ENCODE peak calls at places on chromosomes 6 and 20, in seven cellular contexts. R, C, Z, U, K, H and M are unnamed samples.

GRCh38 chr20:1187605-1188171 is 2.9 kb upstream of the TMEM74B start:
- DNase-seq in Z (no peak), U (no peak), H (no peak), C (no peak), K (no peak), R (no peak), M (no peak)

GRCh38 chr20:52425253-52425652 is 233.7 kb upstream of the ZFP64 start:
- DNase-seq in C (no peak), K (no peak), R (no peak), Z (no peak), U (peak; percentile 19), H (no peak), M (no peak)

GRCh38 chr20:43389839-43390626 is 67.7 kb upstream of the SRSF6 start:
- DNase-seq in Z (no peak), K (no peak), U (no peak), C (no peak), R (no peak), H (no peak), M (peak; percentile 9)

GRCh38 chr6:15341311-15341710 is 95.4 kb downstream of the JARID2 start:
- DNase-seq in H (no peak), K (no peak), U (no peak), R (no peak), Z (no peak), C (no peak), M (no peak)

GRCh38 chr6:90121982-90122381 is 174.7 kb downstream of the BACH2 start:
- DNase-seq in H (no peak), Z (no peak), C (no peak), R (no peak), K (no peak), U (peak; percentile 72), M (no peak)

GRCh38 chr20:25584905-25585704 is at the start of gene NINL:
- DNase-seq in R (peak; percentile 76), U (peak; percentile 96), C (peak; percentile 83), Z (no peak), K (peak; percentile 52), H (peak; percentile 37), M (no peak)

GRCh38 chr20:47490795-47491194 is 10.9 kb upstream of the NCOA3 start:
- DNase-seq in R (no peak), Z (no peak), U (no peak), C (no peak), K (no peak), H (no peak), M (no peak)

GRCh38 chr6:35972471-35972985 is 51.6 kb upstream of the SRPK1 start:
- DNase-seq in K (no peak), R (no peak), Z (no peak), H (no peak), C (no peak), U (no peak), M (no peak)

GRCh38 chr6:148497256-148497655 is 154.6 kb downstream of the SASH1 start:
- DNase-seq in K (no peak), C (no peak), H (no peak), R (no peak), Z (no peak), U (peak; percentile 80), M (no peak)

GRCh38 chr6:170114956-170115855 is 175.7 kb downstream of the DLL1 start:
- DNase-seq in R (no peak), Z (no peak), K (no peak), U (peak; percentile 45), C (no peak), H (no peak), M (no peak)

GRCh38 chr6:55955684-55956083 is 80.3 kb upstream of the BMP5 start:
- DNase-seq in U (no peak), R (no peak), C (no peak), H (no peak), Z (no peak), K (no peak), M (no peak)

GRCh38 chr6:24513602-24514001 is 18.8 kb downstream of the ALDH5A1 start:
- DNase-seq in C (no peak), U (no peak), Z (peak; percentile 88), R (no peak), H (no peak), K (no peak), M (no peak)

GRCh38 chr20:11467436-11467835 is 450.3 kb upstream of the BTBD3 start:
- DNase-seq in Z (no peak), H (no peak), K (no peak), U (no peak), C (no peak), R (no peak), M (no peak)

GRCh38 chr6:66496659-66497058 is 789.6 kb upstream of the EYS start:
- DNase-seq in R (no peak), K (no peak), H (no peak), C (no peak), U (no peak), Z (peak; percentile 44), M (no peak)

GRCh38 chr6:34301408-34301807 is 52.6 kb upstream of the SMIM29 start:
- DNase-seq in R (peak; percentile 54), U (peak; percentile 80), H (no peak), K (peak; percentile 31), C (no peak), Z (no peak), M (no peak)

GRCh38 chr6:160327981-160328380 is 20.2 kb upstream of the SLC22A3 start:
- DNase-seq in R (no peak), C (no peak), H (no peak), U (no peak), Z (no peak), K (no peak), M (no peak)

GRCh38 chr6:125818225-125818657 is 27.5 kb downstream of the NCOA7 start:
- DNase-seq in H (no peak), Z (peak; percentile 21), U (no peak), C (no peak), K (no peak), R (no peak), M (no peak)

GRCh38 chr6:56087421-56087820 is 160.0 kb downstream of the COL21A1 start:
- DNase-seq in K (no peak), Z (no peak), U (no peak), H (no peak), R (no peak), C (no peak), M (no peak)

DNA sequence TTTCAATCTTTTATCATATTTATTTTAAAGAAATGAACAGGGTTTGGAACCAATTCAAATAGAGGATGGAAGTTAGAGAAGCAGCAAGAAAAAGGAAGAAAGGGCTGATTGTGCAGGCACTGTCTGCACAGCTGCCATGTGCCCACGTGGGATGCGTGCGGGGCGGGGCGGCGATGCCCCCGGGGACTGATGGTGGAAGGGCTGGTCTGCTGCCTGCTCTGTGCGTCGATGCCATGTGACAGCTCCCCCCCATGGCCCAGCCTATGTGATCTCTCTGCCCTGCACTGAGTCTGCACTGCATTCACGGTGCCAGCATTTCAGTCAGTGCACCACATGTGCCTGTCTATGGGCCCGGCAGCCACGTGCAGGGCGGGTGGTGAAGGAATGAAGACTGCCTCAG is 96.4 kb downstream of the IRF4 start:
- DNase-seq in U (no peak), C (no peak), Z (no peak), H (no peak), K (no peak), R (no peak), M (peak; percentile 54)
- H3K27ac ChIP-seq in U (no peak overlapping the region), C (no peak overlapping the region), Z (no peak overlapping the region), H (no peak overlapping the region), K (no peak overlapping the region), R (no peak overlapping the region), M (peak overlapping the region; percentile 81)

GRCh38 chr6:30397697-30398096 is 52.7 kb downstream of the RPP21 start:
- DNase-seq in H (no peak), U (no peak), R (no peak), C (no peak), Z (no peak), K (no peak), M (no peak)
- H3K27ac ChIP-seq in H (no peak overlapping the region), U (no peak overlapping the region), R (no peak overlapping the region), C (no peak overlapping the region), Z (no peak overlapping the region), K (no peak overlapping the region), M (no peak overlapping the region)

DNA sequence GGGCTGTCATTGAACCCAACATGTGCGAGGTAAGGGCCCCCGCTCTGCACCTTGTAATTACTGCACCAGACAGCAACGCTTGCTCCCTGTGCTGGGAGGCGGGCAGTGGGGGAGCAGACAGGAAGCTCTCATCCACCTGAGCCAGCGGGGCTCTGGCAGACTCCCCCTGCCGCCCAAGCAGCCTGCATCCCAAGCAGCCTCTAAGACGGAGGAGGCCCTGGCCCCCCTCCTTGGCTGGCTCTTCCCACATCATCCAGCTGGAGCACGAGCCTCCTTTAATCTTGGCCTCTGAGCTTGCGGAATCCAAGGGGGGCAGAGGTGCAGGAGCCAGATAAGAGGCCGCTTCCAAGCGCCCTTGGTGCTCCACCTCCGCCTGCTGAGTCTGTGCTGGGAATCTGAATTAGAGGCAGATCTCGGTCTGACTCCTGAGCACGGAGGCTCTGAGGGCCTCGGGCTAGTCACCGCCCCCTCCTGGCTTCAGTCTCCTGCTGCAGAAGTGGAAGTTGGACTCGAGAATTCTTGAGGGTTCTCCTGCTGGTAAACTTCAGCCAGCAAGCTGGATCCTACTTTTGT is 40.0 kb upstream of the CDH22 start:
- DNase-seq in H (no peak), U (peak; percentile 46), C (no peak), Z (no peak), R (no peak), K (no peak), M (peak; percentile 52)
- H3K27ac ChIP-seq in H (no peak overlapping the region), U (no peak overlapping the region), C (no peak overlapping the region), Z (no peak overlapping the region), R (no peak overlapping the region), K (no peak overlapping the region), M (peak overlapping the region; percentile 58)

GRCh38 chr20:38166707-38167233 is 1.7 kb upstream of the TGM2 start:
- DNase-seq in C (no peak), U (no peak), K (no peak), H (no peak), R (no peak), Z (no peak), M (no peak)

GRCh38 chr20:38164069-38164468 is 1.0 kb downstream of the TGM2 start:
- DNase-seq in Z (no peak), R (no peak), U (no peak), C (no peak), H (no peak), K (no peak), M (no peak)

GRCh38 chr20:38164624-38165088 is 414 bp downstream of the TGM2 start:
- DNase-seq in C (no peak), Z (no peak), H (no peak), R (no peak), K (no peak), U (no peak), M (no peak)

GRCh38 chr20:38165966-38166706 is 1.1 kb upstream of the TGM2 start:
- DNase-seq in R (no peak), C (no peak), H (no peak), K (no peak), Z (no peak), U (no peak), M (no peak)

DNA sequence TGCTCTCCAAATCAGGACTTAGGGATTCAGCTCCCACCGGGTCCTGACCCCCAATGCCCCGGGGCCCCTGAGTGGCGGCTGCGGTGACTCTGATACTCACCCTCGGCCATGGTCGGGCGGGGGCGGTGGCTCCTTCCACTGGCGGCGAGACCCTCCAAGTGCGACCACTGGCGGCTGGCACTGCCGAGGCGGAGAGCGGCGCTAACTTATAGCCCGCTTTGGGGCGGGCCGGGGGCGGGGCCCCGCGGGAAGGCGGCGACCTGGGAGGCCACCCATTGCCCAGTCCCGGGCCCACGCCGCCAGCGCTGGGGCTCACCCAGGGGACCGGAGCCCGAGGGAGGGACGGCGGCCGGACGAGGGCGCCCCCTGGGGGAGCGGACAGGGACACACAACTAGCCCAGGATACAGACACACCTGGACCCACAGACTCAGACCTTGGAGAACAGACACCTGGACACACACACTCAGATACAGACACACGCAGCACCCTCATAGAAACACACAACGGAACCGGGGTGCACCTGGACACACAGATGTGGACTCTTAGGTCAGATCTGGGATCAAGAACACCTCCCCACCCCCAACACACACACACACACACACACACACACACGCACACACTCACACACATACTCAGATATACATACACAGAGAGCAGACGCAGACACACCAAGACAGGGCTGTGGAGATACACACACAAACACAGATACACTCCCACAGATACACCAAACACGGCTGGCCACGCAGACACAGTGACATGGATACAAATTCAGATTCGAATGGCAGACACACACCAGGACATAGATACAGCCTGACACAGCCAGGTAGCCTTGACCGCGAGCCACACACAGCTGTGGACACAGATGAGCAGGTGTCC is at the start of gene TGM2:
- DNase-seq in K (peak; percentile 81), H (peak; percentile 35), C (peak; percentile 73), Z (peak; percentile 52), U (peak; percentile 93), R (peak; percentile 85), M (no peak)
- H3K27ac ChIP-seq in K (peak within 1 kb of the TSS; percentile 90), H (no peak within 1 kb of the TSS), C (peak within 1 kb of the TSS; percentile 93), Z (no peak within 1 kb of the TSS), U (peak within 1 kb of the TSS; percentile 92), R (peak within 1 kb of the TSS; percentile 10), M (no peak within 1 kb of the TSS)